ENCODE peak calls at places on chromosomes 6 and 20, in six cellular contexts. P is upper lobe of right lung, G is endothelial cell, M is HFFc6, O is GM20000, X is mammary epithelial cell. I is an unnamed sample.

GRCh38 chr20:19026901-19027644 is 185.4 kb upstream of the SLC24A3 start:
- DNase-seq in P (no peak), M (no peak), O (no peak), X (no peak), G (no peak), I (no peak)

GRCh38 chr20:14234666-14235295 is 102.6 kb downstream of the FLRT3 start:
- DNase-seq in X (peak), O (no peak), P (no peak), M (peak), G (no peak), I (peak)

GRCh38 chr20:32057785-32058184 is 5.7 kb downstream of the HCK start:
- DNase-seq in G (no peak), P (no peak), X (no peak), M (no peak), O (no peak), I (no peak)

GRCh38 chr20:62156592-62157386 is 13.2 kb downstream of the SS18L1 start:
- DNase-seq in X (no peak), G (peak), M (no peak), P (peak), O (peak), I (peak)

GRCh38 chr6:3797231-3798200 is 46.0 kb upstream of the PXDC1 start:
- DNase-seq in X (peak), G (no peak), O (no peak), P (no peak), M (peak), I (peak)

GRCh38 chr6:69627625-69628024 is 169.2 kb downstream of the LMBRD1 start:
- DNase-seq in P (no peak), O (no peak), M (no peak), G (no peak), X (no peak), I (no peak)

GRCh38 chr6:33853026-33853425 is 49.2 kb upstream of the MLN start:
- DNase-seq in X (no peak), M (no peak), G (no peak), O (no peak), P (no peak), I (no peak)

GRCh38 chr6:140979642-140980091 is 1153.1 kb upstream of the GJE1 start:
- DNase-seq in X (peak), M (peak), O (no peak), P (no peak), G (no peak), I (peak)

GRCh38 chr6:131955192-131955591 is 4.0 kb upstream of the CCN2 start:
- DNase-seq in X (no peak), P (no peak), O (no peak), G (no peak), M (no peak), I (no peak)

GRCh38 chr6:158233214-158233795 is 65.2 kb downstream of the GTF2H5 start:
- DNase-seq in X (peak), M (no peak), O (peak), G (no peak), P (no peak), I (no peak)

GRCh38 chr6:90131091-90131490 is 165.6 kb downstream of the BACH2 start:
- DNase-seq in G (no peak), X (no peak), P (no peak), M (no peak), O (no peak), I (no peak)

GRCh38 chr6:90293319-90293937 is 3.2 kb downstream of the BACH2 start:
- DNase-seq in G (no peak), O (no peak), P (no peak), X (no peak), M (no peak), I (no peak)

GRCh38 chr6:90045535-90045934 is 151.3 kb downstream of the GJA10 start:
- DNase-seq in O (no peak), M (no peak), X (no peak), P (no peak), G (no peak), I (no peak)

GRCh38 chr6:155850408-155850841 is 394.8 kb upstream of the NOX3 start:
- DNase-seq in M (peak), P (no peak), O (no peak), X (peak), G (no peak), I (peak)

GRCh38 chr6:150417899-150418824 is 49.4 kb downstream of the IYD start:
- DNase-seq in M (peak), G (peak), P (no peak), X (peak), O (peak), I (peak)

GRCh38 chr20:7742479-7742878 is 197.8 kb downstream of the HAO1 start:
- DNase-seq in M (no peak), G (no peak), O (no peak), X (peak), P (no peak), I (peak)

DNA sequence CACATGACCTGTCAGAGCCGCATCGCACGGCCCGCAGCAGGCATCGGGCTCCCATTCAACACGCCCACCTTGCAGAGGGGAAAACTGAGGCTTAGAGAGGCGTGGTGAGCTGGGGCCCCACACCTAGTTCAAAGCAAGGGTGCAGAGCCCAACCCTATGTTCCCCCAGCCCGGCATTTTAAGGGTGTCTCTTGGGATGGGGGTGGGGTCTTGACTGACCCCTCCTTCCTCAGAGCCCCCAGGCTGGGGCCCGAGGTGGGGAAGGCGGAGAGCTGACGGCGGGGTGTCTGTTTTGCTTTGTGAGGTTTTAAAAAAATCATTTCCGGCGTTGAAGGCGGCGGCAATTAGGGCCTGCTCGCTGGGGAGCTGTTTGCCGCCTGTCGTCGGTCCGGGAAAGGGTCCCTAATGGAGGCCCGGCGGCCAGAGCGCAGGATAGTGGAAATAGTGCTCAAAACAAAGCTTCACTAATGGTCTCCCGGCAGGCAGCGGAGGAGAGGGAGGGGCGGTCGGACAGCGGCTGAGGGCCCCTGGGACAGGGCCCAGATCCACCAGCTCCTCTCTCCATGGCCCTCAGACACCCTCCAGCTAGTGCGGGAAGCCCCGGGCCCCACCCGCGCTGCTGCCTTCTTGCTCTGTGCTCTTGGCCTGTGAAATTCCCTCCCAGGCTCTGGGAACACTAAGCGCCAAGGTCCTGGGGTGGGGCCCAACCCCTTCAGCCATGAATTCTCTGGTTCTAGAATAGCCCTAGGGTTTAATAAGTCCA is 11.9 kb downstream of the VSTM2L start:
- DNase-seq in M (no peak), X (no peak), O (no peak), P (peak), G (peak), I (no peak)
- TF ChIP-seq CTCF in M (no peak), X (no peak), O (no peak), P (no peak), G (no peak), I (no peak)

GRCh38 chr6:98841114-98841513 is 6.7 kb downstream of the POU3F2 start:
- DNase-seq in X (no peak), P (no peak), O (no peak), M (no peak), G (no peak), I (no peak)

GRCh38 chr6:98838027-98838426 is 3.7 kb downstream of the POU3F2 start:
- DNase-seq in X (no peak), O (no peak), M (no peak), P (no peak), G (no peak), I (no peak)

GRCh38 chr6:98841589-98842488 is 7.5 kb downstream of the POU3F2 start:
- DNase-seq in G (no peak), X (no peak), O (no peak), M (no peak), P (no peak), I (no peak)

GRCh38 chr6:98840385-98840784 is 6.0 kb downstream of the POU3F2 start:
- DNase-seq in G (no peak), P (no peak), O (no peak), M (no peak), X (no peak), I (no peak)

GRCh38 chr6:98839788-98840361 is 5.5 kb downstream of the POU3F2 start:
- DNase-seq in G (peak), O (no peak), P (no peak), X (no peak), M (peak), I (no peak)
- TF ChIP-seq CTCF in G (no peak), O (no peak), P (no peak), X (peak), M (peak), I (peak)

GRCh38 chr6:44327096-44327495 is 13.9 kb upstream of the AARS2 start:
- DNase-seq in P (no peak), O (no peak), X (no peak), M (no peak), G (no peak), I (no peak)
- TF ChIP-seq CTCF in P (no peak), O (no peak), X (no peak), M (no peak), G (no peak), I (no peak)

GRCh38 chr20:52060794-52061714 is 130.5 kb downstream of the ZFP64 start:
- DNase-seq in M (peak), G (peak), P (no peak), X (no peak), O (no peak), I (peak)
- TF ChIP-seq CTCF in M (peak), G (no peak), P (peak), X (no peak), O (no peak), I (peak)

GRCh38 chr6:53504438-53505030 is 40.4 kb downstream of the GCLC start:
- DNase-seq in G (no peak), O (no peak), M (no peak), P (no peak), X (no peak), I (no peak)
- TF ChIP-seq CTCF in G (no peak), O (no peak), M (no peak), P (no peak), X (no peak), I (no peak)

GRCh38 chr6:167793421-167793820 is 33.3 kb upstream of the AFDN start:
- DNase-seq in G (no peak), P (no peak), X (no peak), M (no peak), O (no peak), I (no peak)
- TF ChIP-seq CTCF in G (no peak), P (no peak), X (no peak), M (no peak), O (no peak), I (no peak)

DNA sequence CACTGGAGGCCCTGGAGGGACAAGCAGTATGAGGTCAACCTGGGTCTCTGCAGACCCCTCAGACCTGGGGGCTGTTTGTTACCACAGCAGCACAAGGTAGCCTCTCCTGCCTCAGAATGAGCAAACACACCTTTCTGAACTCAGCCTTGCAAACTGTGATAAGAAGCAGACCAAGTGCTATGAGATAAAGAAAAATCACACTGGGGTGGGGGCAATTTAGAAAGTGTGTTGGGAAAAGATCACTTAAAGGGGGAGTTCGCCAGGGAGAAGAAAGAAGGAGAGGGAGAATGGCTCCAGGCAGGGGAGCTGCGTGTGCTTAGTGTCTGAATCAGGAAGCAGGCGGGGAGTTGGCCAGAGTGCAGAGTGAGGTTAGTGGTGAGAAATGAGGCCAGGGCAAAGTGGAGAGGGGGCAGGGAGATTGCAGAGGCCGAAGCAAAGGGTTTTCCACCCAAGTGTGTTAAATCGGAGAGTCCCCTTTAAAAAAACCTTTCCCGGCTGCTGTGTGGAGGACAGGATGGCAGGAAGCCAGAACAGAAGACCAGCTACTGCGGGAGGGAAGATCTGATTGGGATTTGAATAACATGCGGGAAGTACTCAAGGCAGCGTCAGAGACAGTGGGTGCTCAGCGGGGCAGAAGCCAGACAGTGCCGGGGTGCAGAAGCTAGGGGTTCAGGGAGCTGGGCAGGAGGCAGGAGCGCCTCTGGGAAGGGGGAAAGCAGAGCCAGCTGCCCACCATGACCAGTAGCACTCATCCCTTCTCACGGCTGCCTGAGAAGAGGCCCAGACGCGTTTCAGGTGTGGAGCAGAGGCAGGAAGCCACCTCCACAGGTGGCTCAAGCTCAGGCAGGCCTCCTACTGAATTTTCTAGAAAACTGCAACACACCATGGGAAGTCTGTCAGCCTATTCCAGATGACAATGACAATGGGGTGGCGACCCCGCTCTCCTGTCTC is 9.0 kb downstream of the ADA start:
- DNase-seq in M (peak), O (peak), P (peak), G (peak), X (peak), I (peak)
- TF ChIP-seq CTCF in M (no peak), O (peak), P (peak), G (no peak), X (no peak), I (peak)